ENCODE peak calls at places on chromosomes 2 and 18, in eight cellular contexts. Z is astrocyte, S is ascending aorta, R is brain microvascular endothelial cell, F is fibroblast of mammary gland, D is foreskin fibroblast, I is ovary, L is AG04450. U is an unnamed sample.

GRCh38 chr18:62523631-62524442 is 1.0 kb downstream of the ZCCHC2 start:
- DNase-seq in Z (peak; percentile 56), S (no peak), D (peak; percentile 76), F (peak; percentile 45), I (peak; percentile 48), R (peak; percentile 38), L (no peak), U (peak; percentile 59)

GRCh38 chr2:206084870-206085741 is 868 bp downstream of the INO80D start:
- DNase-seq in D (peak; percentile 53), L (no peak), R (no peak), Z (no peak), I (peak; percentile 54), F (no peak), S (no peak), U (peak; percentile 45)

GRCh38 chr2:424306-425172 is 136.6 kb upstream of the ALKAL2 start:
- DNase-seq in D (no peak), Z (peak; percentile 82), S (no peak), I (no peak), L (no peak), R (peak; percentile 57), F (peak; percentile 0), U (no peak)

GRCh38 chr2:147782521-147782920 is 62.3 kb upstream of the ACVR2A start:
- DNase-seq in R (peak; percentile 25), D (peak; percentile 75), F (peak; percentile 89), L (no peak), I (no peak), Z (peak; percentile 90), S (no peak), U (no peak)

GRCh38 chr18:69936191-69936558 is 11.5 kb downstream of the CD226 start:
- DNase-seq in I (peak; percentile 16), L (no peak), Z (no peak), D (no peak), S (no peak), F (peak; percentile 13), R (no peak), U (no peak)

GRCh38 chr2:67792796-67793195 is 270.0 kb downstream of the C1D start:
- DNase-seq in D (peak; percentile 24), S (no peak), I (no peak), F (no peak), Z (no peak), R (no peak), L (no peak), U (no peak)

GRCh38 chr18:9730786-9731185 is 22.7 kb downstream of the RAB31 start:
- DNase-seq in L (no peak), S (no peak), D (peak; percentile 25), F (no peak), Z (no peak), R (no peak), I (no peak), U (no peak)

GRCh38 chr2:23578964-23579671 is 194.1 kb downstream of the KLHL29 start:
- DNase-seq in D (peak; percentile 44), I (no peak), F (no peak), L (no peak), S (no peak), R (no peak), Z (no peak), U (no peak)

GRCh38 chr2:102939207-102939606 is 177.4 kb downstream of the TMEM182 start:
- DNase-seq in D (no peak), F (no peak), I (no peak), L (no peak), S (no peak), Z (no peak), R (no peak), U (no peak)

GRCh38 chr2:128874608-128875007 is 555.9 kb upstream of the HS6ST1 start:
- DNase-seq in R (no peak), S (no peak), D (no peak), I (no peak), Z (no peak), F (no peak), L (no peak), U (no peak)

GRCh38 chr2:217792611-217793527 is 209.9 kb downstream of the TNS1 start:
- DNase-seq in L (no peak), Z (no peak), I (no peak), F (peak; percentile 52), D (peak; percentile 51), S (no peak), R (no peak), U (no peak)

GRCh38 chr2:139916822-139917221 is 1136.6 kb upstream of the NXPH2 start:
- DNase-seq in Z (no peak), D (no peak), S (no peak), I (no peak), F (no peak), L (no peak), R (no peak), U (no peak)

GRCh38 chr18:55833543-55833942 is 245.6 kb upstream of the TCF4 start:
- DNase-seq in Z (peak; percentile 99), R (peak; percentile 99), L (peak; percentile 95), D (peak; percentile 97), S (no peak), I (no peak), F (peak; percentile 99), U (no peak)

GRCh38 chr18:25016666-25017065 is 335.3 kb downstream of the ZNF521 start:
- DNase-seq in R (no peak), Z (no peak), D (no peak), L (no peak), I (no peak), F (no peak), S (no peak), U (no peak)

GRCh38 chr18:13137939-13138821 is 80.4 kb upstream of the LDLRAD4 start:
- DNase-seq in Z (no peak), F (peak; percentile 84), S (peak; percentile 43), R (no peak), L (no peak), I (peak; percentile 77), D (no peak), U (peak; percentile 79)

GRCh38 chr18:23626451-23627279 is 36.0 kb downstream of the ANKRD29 start:
- DNase-seq in R (peak; percentile 26), S (no peak), F (peak; percentile 72), I (no peak), L (no peak), Z (peak; percentile 39), D (peak; percentile 81), U (no peak)

GRCh38 chr2:239552213-239552926 is 151.6 kb upstream of the HDAC4 start:
- DNase-seq in R (no peak), Z (no peak), S (no peak), I (no peak), F (no peak), L (no peak), D (no peak), U (no peak)

GRCh38 chr2:70746076-70746475 is 21.9 kb downstream of the ADD2 start:
- DNase-seq in R (no peak), S (no peak), Z (peak; percentile 16), D (no peak), I (no peak), F (no peak), L (no peak), U (no peak)

DNA sequence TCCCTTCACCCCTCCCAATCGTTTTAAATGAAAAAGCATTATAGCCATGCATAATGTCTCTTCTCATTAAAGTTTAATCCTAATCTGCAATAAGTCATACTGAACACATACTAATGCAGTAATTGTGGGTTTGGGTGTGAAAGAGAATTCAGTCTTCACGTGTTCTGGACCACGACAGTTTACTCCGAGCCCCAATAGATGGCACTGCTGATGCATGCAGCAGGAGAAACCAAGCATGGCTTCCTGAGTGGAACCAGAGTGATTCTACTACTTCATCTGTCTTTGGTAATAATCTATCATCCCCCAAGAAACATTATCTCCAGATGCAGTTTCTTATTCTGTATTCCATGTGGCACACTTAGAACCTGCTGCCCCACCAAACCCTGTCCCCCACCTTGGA is 47.0 kb upstream of the LAMA1 start:
- DNase-seq in D (peak; percentile 58), L (no peak), I (no peak), R (no peak), Z (no peak), F (peak; percentile 53), S (no peak), U (no peak)
- TF ChIP-seq CTCF in D (peak; percentile 56), L (peak; percentile 40), I (no peak), R (peak; percentile 78), Z (peak; percentile 26), F (peak; percentile 55), S (no peak), U (no peak)

GRCh38 chr2:74919827-74920226 is 38.6 kb upstream of the POLE4 start:
- DNase-seq in S (no peak), Z (no peak), I (peak; percentile 24), D (peak; percentile 80), R (peak; percentile 27), F (peak; percentile 45), L (no peak), U (peak; percentile 68)
- TF ChIP-seq CTCF in S (peak; percentile 73), Z (peak; percentile 44), I (peak; percentile 57), D (peak; percentile 56), R (peak; percentile 78), F (peak; percentile 67), L (peak; percentile 70), U (peak; percentile 72)

DNA sequence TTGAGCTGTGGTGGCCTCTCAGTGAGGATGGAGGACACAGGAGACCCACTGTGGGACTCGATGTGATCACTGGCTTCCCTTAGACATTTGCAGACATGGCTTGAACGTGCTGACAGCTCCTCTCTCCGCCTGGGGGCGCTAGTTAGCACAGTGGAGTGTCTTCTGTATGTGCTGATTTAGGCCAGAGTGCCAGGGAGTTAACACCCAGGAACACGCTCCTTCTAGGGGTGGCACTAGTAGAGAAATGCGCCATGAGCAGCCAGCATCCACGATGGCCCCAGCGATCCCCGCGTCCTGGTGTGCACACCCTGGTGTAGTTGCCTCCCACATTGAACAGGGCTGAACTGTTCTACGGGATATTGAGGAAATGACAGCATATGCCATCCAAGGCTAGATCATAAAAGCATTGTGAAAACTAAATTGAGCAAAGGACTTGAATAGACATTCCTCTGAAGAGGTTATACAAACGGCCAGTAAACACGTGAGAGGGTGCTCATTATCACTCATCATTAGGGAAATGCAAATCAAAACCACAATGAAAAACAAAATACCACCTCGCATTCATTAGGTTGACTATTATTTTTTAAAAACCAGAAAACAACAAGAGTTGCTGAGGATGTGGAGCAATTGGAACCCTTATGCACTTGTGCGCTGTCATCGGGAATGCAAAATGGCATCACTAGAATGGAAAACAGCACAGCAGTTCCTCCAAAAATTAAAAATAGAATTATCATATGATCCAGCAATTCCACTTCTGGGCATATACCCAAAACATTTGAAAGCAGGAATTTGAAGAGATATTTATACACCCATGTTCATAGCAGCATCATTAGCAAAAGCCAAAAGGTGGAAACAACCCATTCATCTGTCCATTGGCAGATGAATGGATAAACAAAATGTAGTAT is 11.6 kb upstream of the NMUR1 start:
- DNase-seq in S (no peak), I (no peak), D (no peak), R (no peak), F (no peak), L (no peak), Z (no peak), U (no peak)
- TF ChIP-seq CTCF in S (no peak), I (no peak), D (no peak), R (peak; percentile 50), F (peak; percentile 30), L (no peak), Z (no peak), U (no peak)

DNA sequence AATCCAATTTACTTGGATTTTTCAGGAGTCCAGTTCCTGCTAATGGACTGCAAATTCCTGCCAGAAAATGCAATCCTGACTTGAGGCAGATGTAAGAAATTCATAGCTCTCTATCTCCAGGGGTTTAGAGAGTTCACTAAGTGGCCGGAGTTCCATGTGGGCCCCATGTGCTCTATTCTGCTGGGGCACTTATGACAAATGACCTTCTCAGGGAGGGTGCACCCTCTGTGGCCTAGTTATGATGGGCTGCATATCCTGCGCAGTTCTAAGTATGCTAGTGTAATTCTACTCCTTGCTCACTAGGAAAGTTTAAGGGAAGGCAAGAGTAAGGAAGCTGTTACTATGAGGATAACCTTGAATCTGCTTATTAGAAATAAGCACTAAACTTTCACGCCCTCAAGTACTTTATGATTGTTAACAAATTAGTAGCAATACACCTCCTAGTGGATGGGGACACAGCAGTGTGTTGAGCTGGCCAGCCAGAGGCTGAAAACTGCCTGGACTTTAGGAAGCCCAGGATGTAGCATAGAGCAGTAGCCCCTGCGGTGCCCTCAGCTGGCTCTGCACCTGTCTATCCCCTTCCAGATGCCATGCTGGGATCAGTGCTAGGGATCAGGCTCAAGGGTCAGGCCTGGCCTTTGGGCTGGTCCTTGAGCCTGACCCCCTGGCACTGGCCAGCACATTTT is 14.4 kb downstream of the SMYD1 start:
- DNase-seq in I (no peak), D (peak; percentile 29), F (no peak), S (no peak), Z (no peak), R (no peak), L (no peak), U (no peak)
- TF ChIP-seq CTCF in I (no peak), D (no peak), F (no peak), S (no peak), Z (no peak), R (no peak), L (no peak), U (no peak)

U was measured in stomach.